ENCODE peak calls at places on chromosomes 2 and 18, in seven cellular contexts. P is amniotic stem cell, Z is HS-5, R is RPMI8226, L is upper lobe of right lung, K is SHP77 treated with DMSO at 0.1 percent for 48 hours, V is substantia nigra. Y is an unnamed sample.

GRCh38 chr18:38307919-38308318 is 742.3 kb upstream of the CELF4 start:
- DNase-seq in P (no peak), L (no peak), Z (no peak), R (no peak), K (no peak), V (no peak), Y (no peak)

GRCh38 chr2:38446418-38446817 is 69.3 kb upstream of the ATL2 start:
- DNase-seq in K (no peak), V (no peak), L (no peak), R (no peak), P (no peak), Z (no peak), Y (no peak)

GRCh38 chr2:238973038-238973772 is 125.3 kb downstream of the TWIST2 start:
- DNase-seq in Z (no peak), V (no peak), L (no peak), R (no peak), K (no peak), P (no peak), Y (no peak)

GRCh38 chr2:42813773-42814172 is 21.4 kb upstream of the HAAO start:
- DNase-seq in L (no peak), Z (no peak), V (no peak), R (no peak), P (no peak), K (no peak), Y (no peak)

GRCh38 chr2:24199968-24200590 is 25.2 kb downstream of the FAM228A start:
- DNase-seq in R (no peak), Z (no peak), K (no peak), P (no peak), L (no peak), V (no peak), Y (no peak)

GRCh38 chr18:10839401-10839800 is 310.0 kb downstream of the PIEZO2 start:
- DNase-seq in L (no peak), P (no peak), Z (no peak), V (no peak), K (no peak), R (no peak), Y (no peak)

GRCh38 chr2:201329409-201329808 is 27.7 kb downstream of the FLACC1 start:
- DNase-seq in Z (no peak), K (no peak), P (no peak), V (no peak), L (no peak), R (no peak), Y (no peak)

GRCh38 chr2:19801367-19802087 is 100.3 kb downstream of the TTC32 start:
- DNase-seq in R (peak), Z (peak), V (no peak), P (peak), L (peak), K (peak), Y (no peak)

GRCh38 chr2:54503192-54503591 is 47.1 kb downstream of the SPTBN1 start:
- DNase-seq in L (no peak), V (peak), R (peak), K (peak), Z (no peak), P (no peak), Y (no peak)

GRCh38 chr2:152200101-152200500 is 24.5 kb upstream of the STAM2 start:
- DNase-seq in K (no peak), L (no peak), P (no peak), V (no peak), R (no peak), Z (no peak), Y (no peak)

GRCh38 chr2:20208487-20208882 is 16.4 kb downstream of the SDC1 start:
- DNase-seq in L (no peak), R (peak), Z (no peak), V (no peak), K (no peak), P (no peak), Y (no peak)

Y was measured in spleen.